ENCODE peak calls at places on chromosome 19, in eight cellular contexts. S, A, N, G, O, Y, D and K are unnamed samples.

GRCh38 chr19:34254552-34255432 is at the start of gene GARRE1:
- DNase-seq in S (peak), A (peak), N (peak), G (peak), O (peak), Y (no peak), D (peak), K (peak)

GRCh38 chr19:1935484-1936208 is 5.3 kb upstream of the CSNK1G2 start:
- DNase-seq in S (no peak), A (no peak), N (no peak), G (peak), O (no peak), Y (peak), D (no peak), K (no peak)

GRCh38 chr19:3175761-3176714 is 2.5 kb upstream of the S1PR4 start:
- DNase-seq in S (no peak), A (no peak), N (no peak), G (no peak), O (peak), Y (peak), D (no peak), K (peak)

GRCh38 chr19:37903096-37903495 is 3.3 kb downstream of the WDR87 start:
- DNase-seq in S (no peak), A (no peak), N (no peak), G (no peak), O (no peak), Y (no peak), D (no peak), K (no peak)

GRCh38 chr19:47243364-47243775 is 12.4 kb upstream of the BBC3 start:
- DNase-seq in S (no peak), A (no peak), N (no peak), G (no peak), O (no peak), Y (no peak), D (no peak), K (no peak)

GRCh38 chr19:12453495-12453894 is 12.7 kb upstream of the ZNF443 start:
- DNase-seq in S (peak), A (no peak), N (no peak), G (no peak), O (no peak), Y (no peak), D (no peak), K (no peak)

GRCh38 chr19:4359627-4360000 is 16.3 kb downstream of the MPND start:
- DNase-seq in S (no peak), A (no peak), N (no peak), G (no peak), O (no peak), Y (no peak), D (no peak), K (no peak)

GRCh38 chr19:23482829-23483228 is 87.6 kb upstream of the ZNF91 start:
- DNase-seq in S (no peak), A (no peak), N (no peak), G (no peak), O (no peak), Y (no peak), D (no peak), K (no peak)

GRCh38 chr19:1527650-1528309 is 3.9 kb downstream of the PLK5 start:
- DNase-seq in S (no peak), A (no peak), N (no peak), G (no peak), O (no peak), Y (no peak), D (no peak), K (no peak)

GRCh38 chr19:54160182-54160811 is 776 bp upstream of the LENG1 start:
- DNase-seq in S (no peak), A (no peak), N (no peak), G (no peak), O (no peak), Y (no peak), D (no peak), K (peak)

GRCh38 chr19:12833747-12834417 is 497 bp downstream of the RTBDN start:
- DNase-seq in S (peak), A (peak), N (peak), G (peak), O (peak), Y (no peak), D (peak), K (peak)

GRCh38 chr19:33804021-33804799 is 7.5 kb downstream of the KCTD15 start:
- DNase-seq in S (no peak), A (no peak), N (no peak), G (no peak), O (peak), Y (peak), D (no peak), K (no peak)

GRCh38 chr19:55042344-55042678 is 4.2 kb upstream of the GP6 start:
- DNase-seq in S (no peak), A (no peak), N (no peak), G (no peak), O (no peak), Y (no peak), D (no peak), K (no peak)

GRCh38 chr19:42487025-42487797 is 41.1 kb downstream of the CEACAM1 start:
- DNase-seq in S (no peak), A (no peak), N (no peak), G (no peak), O (no peak), Y (no peak), D (no peak), K (no peak)

GRCh38 chr19:2475018-2475701 is 767 bp upstream of the GADD45B start:
- DNase-seq in S (peak), A (peak), N (no peak), G (peak), O (peak), Y (peak), D (peak), K (no peak)

GRCh38 chr19:50268501-50268900 is 60.7 kb downstream of the KCNC3 start:
- DNase-seq in S (no peak), A (no peak), N (no peak), G (no peak), O (no peak), Y (no peak), D (no peak), K (no peak)

GRCh38 chr19:28466107-28467045 is 746.6 kb downstream of the UQCRFS1 start:
- DNase-seq in S (peak), A (peak), N (peak), G (peak), O (peak), Y (peak), D (peak), K (peak)

GRCh38 chr19:51456541-51457290 is 1.5 kb downstream of the SIGLEC8 start:
- DNase-seq in S (no peak), A (no peak), N (no peak), G (no peak), O (no peak), Y (no peak), D (no peak), K (no peak)

GRCh38 chr19:6556480-6556879 is 25.7 kb downstream of the TNFSF9 start:
- DNase-seq in S (no peak), A (no peak), N (no peak), G (no peak), O (peak), Y (no peak), D (no peak), K (no peak)